ENCODE peak calls at places on chromosomes 5 and 9, in four cellular contexts. E, U, V and F are unnamed samples.

GRCh38 chr9:91119679-91120078 is 242.0 kb downstream of the AUH start:
- DNase-seq in E (peak; percentile 30), U (no peak), V (no peak), F (peak; percentile 84)

GRCh38 chr9:35910613-35911488 is 1.6 kb downstream of the SPAAR start:
- DNase-seq in E (peak; percentile 65), U (no peak), V (no peak), F (peak; percentile 57)

GRCh38 chr5:95113489-95113888 is 171.4 kb downstream of the MCTP1 start:
- DNase-seq in E (peak; percentile 68), U (no peak), V (no peak), F (peak; percentile 88)

GRCh38 chr9:127919253-127919815 is 2.5 kb upstream of the ST6GALNAC4 start:
- DNase-seq in E (peak; percentile 98), U (no peak), V (no peak), F (peak; percentile 99)

GRCh38 chr9:137027369-137028012 is 546 bp downstream of the ABCA2 start:
- DNase-seq in E (no peak), U (no peak), V (no peak), F (no peak)

GRCh38 chr5:132058646-132059042 is 1.8 kb upstream of the IL3 start:
- DNase-seq in E (no peak), U (no peak), V (no peak), F (no peak)

GRCh38 chr5:148224131-148224742 is 14.1 kb upstream of the MARCOL start:
- DNase-seq in E (no peak), U (no peak), V (no peak), F (no peak)

GRCh38 chr9:19154135-19154612 is 26.9 kb upstream of the PLIN2 start:
- DNase-seq in E (peak; percentile 96), U (no peak), V (no peak), F (peak; percentile 97)

GRCh38 chr5:3103241-3103855 is 351.9 kb upstream of the IRX2 start:
- DNase-seq in E (no peak), U (no peak), V (no peak), F (no peak)

GRCh38 chr9:85586684-85587083 is 155.1 kb downstream of the AGTPBP1 start:
- DNase-seq in E (no peak), U (no peak), V (no peak), F (no peak)

GRCh38 chr9:94472766-94473165 is 82.1 kb upstream of the PCAT7 start:
- DNase-seq in E (peak; percentile 66), U (no peak), V (no peak), F (peak; percentile 40)